ENCODE peak calls at places on chromosomes 7 and 10, in five cellular contexts. Z is adrenal gland, H is PC-9, S is kidney epithelial cell, W is retinal pigment epithelial cell. A is an unnamed sample.

GRCh38 chr7:18638594-18639452 is 143.3 kb downstream of the HDAC9 start:
- DNase-seq in Z (peak; percentile 47), H (no peak), S (peak; percentile 19), W (peak; percentile 15), A (peak; percentile 86)

GRCh38 chr7:152403726-152404125 is 32.1 kb downstream of the KMT2C start:
- DNase-seq in Z (no peak), H (no peak), S (no peak), W (no peak), A (no peak)

GRCh38 chr7:150351587-150352194 is 10.3 kb upstream of the RARRES2 start:
- DNase-seq in Z (no peak), H (no peak), S (no peak), W (no peak), A (no peak)

GRCh38 chr10:128739937-128740336 is 613.7 kb upstream of the MKI67 start:
- DNase-seq in Z (no peak), H (no peak), S (no peak), W (no peak), A (no peak)

GRCh38 chr7:69827140-69827919 is 229.1 kb downstream of the AUTS2 start:
- DNase-seq in Z (no peak), H (no peak), S (no peak), W (no peak), A (no peak)

GRCh38 chr7:2209146-2209960 is 23.4 kb downstream of the MAD1L1 start:
- DNase-seq in Z (peak; percentile 74), H (peak; percentile 49), S (no peak), W (peak; percentile 16), A (no peak)

GRCh38 chr10:49178489-49179471 is 9.4 kb downstream of the TMEM273 start:
- DNase-seq in Z (no peak), H (no peak), S (no peak), W (no peak), A (no peak)

GRCh38 chr10:31353574-31353973 is 34.6 kb downstream of the ZEB1 start:
- DNase-seq in Z (no peak), H (peak; percentile 31), S (peak; percentile 52), W (peak; percentile 51), A (peak; percentile 36)

GRCh38 chr7:380724-381210 is 90.8 kb downstream of the FOXL3 start:
- DNase-seq in Z (no peak), H (no peak), S (no peak), W (no peak), A (no peak)

GRCh38 chr7:140349172-140349771 is 49.1 kb downstream of the SLC37A3 start:
- DNase-seq in Z (no peak), H (no peak), S (no peak), W (peak; percentile 25), A (no peak)

GRCh38 chr10:91635401-91636400 is 2.8 kb upstream of the PPP1R3C start:
- DNase-seq in Z (peak; percentile 81), H (peak; percentile 36), S (no peak), W (no peak), A (no peak)

GRCh38 chr10:2992401-2993198 is 74.7 kb upstream of the PFKP start:
- DNase-seq in Z (no peak), H (no peak), S (peak; percentile 90), W (no peak), A (no peak)
- TF ChIP-seq CTCF in Z (no peak), H (no peak), S (no peak), W (peak; percentile 26), A (peak; percentile 26)

GRCh38 chr10:29535778-29536459 is 98.9 kb downstream of the SVIL start:
- DNase-seq in Z (no peak), H (no peak), S (no peak), W (no peak), A (no peak)
- H3K4me3 ChIP-seq in Z (no peak overlapping the region), H (no peak overlapping the region), S (no peak overlapping the region), W (no peak overlapping the region), A (no peak overlapping the region)

DNA sequence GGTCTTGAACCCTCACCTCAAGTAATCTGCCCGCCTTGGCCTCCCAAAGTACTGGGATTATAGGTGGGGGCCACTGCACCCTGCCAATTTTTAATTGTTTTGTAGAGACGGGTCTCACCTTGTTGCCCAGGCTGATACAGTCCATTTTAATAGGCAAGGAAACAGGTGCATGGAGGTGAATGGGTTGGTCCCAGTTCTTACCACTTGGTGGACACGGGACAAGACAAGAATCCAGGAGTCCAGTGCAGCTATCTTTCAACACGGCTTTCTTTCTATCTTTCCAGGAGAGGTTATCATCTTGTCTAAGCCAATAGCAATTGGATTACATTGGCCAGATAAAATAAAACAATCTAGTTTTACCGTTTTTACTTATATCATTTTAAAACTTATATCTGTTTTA is 23.8 kb downstream of the TCF7L2 start:
- DNase-seq in Z (no peak), H (no peak), S (no peak), W (no peak), A (no peak)
- TF ChIP-seq CTCF in Z (no peak), H (no peak), S (no peak), W (no peak), A (no peak)

DNA sequence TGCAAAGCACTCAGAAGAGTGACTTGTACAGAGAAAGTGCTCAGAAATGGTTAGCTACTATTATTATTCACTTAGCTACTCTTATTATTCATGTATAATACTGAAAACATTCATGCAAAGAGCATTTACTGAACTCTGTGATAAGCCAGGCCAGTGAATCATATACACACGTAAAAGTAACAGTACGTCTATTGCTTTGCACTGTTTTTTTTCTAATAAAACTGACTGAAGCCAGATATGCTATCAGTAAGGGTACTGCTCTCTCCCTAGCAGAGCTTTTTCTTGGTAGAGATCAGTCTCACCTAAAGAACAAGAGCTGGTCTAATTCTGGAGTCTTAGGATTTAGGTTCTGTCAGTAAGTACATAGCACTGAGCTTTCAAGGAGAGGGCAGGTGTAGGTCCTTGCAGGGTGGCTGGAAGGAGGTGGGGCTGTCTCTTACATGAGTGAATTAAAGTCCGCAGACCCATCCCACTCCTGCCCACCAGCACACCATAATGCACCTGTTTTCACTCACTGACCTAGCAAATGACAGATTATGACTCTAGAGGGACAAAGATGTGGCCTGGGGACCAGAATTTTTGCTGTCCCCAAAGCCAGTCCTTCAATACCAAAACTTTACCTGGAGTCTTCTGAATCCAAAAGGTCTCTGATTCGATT is 145.9 kb downstream of the ARID5B start:
- DNase-seq in Z (no peak), H (no peak), S (no peak), W (no peak), A (no peak)
- H3K4me3 ChIP-seq in Z (no peak overlapping the region), H (no peak overlapping the region), S (no peak overlapping the region), W (no peak overlapping the region), A (no peak overlapping the region)

GRCh38 chr10:10233256-10233655 is 784.4 kb upstream of the CELF2 start:
- DNase-seq in Z (no peak), H (no peak), S (no peak), W (no peak), A (no peak)
- TF ChIP-seq CTCF in Z (no peak), H (no peak), S (no peak), W (no peak), A (no peak)

GRCh38 chr7:77459311-77459726 is 43.2 kb upstream of the GSAP start:
- DNase-seq in Z (no peak), H (no peak), S (no peak), W (no peak), A (no peak)
- H3K4me3 ChIP-seq in Z (no peak overlapping the region), H (no peak overlapping the region), S (no peak overlapping the region), W (no peak overlapping the region), A (no peak overlapping the region)

GRCh38 chr7:41972270-41972669 is 264.7 kb downstream of the GLI3 start:
- DNase-seq in Z (no peak), H (no peak), S (no peak), W (no peak), A (no peak)

GRCh38 chr7:41970946-41971345 is 266.1 kb downstream of the GLI3 start:
- DNase-seq in Z (no peak), H (no peak), S (no peak), W (no peak), A (no peak)

GRCh38 chr7:41971640-41972187 is 265.3 kb downstream of the GLI3 start:
- DNase-seq in Z (no peak), H (no peak), S (no peak), W (no peak), A (no peak)

GRCh38 chr7:41973331-41973730 is 263.7 kb downstream of the GLI3 start:
- DNase-seq in Z (no peak), H (no peak), S (no peak), W (peak; percentile 91), A (no peak)

GRCh38 chr7:41972776-41973175 is 264.2 kb downstream of the GLI3 start:
- DNase-seq in Z (no peak), H (no peak), S (no peak), W (no peak), A (no peak)
- TF ChIP-seq CTCF in Z (no peak), H (no peak), S (no peak), W (no peak), A (no peak)

A was measured in BJ.